ENCODE peak calls at places on chromosomes 2 and 18, in seven cellular contexts. R is type B pancreatic cell; N is thoracic aorta; T is astrocyte of the spinal cord; H is lower lobe of right lung; D is CD8-positive, alpha-beta T cell; U is NB4. L is an unnamed sample.

GRCh38 chr2:219664958-219665357 is 37.5 kb downstream of the SLC4A3 start:
- DNase-seq in U (no peak), T (no peak), R (no peak), N (no peak), D (no peak), H (no peak), L (no peak)

GRCh38 chr2:55732854-55733253 is 39.2 kb upstream of the PNPT1 start:
- DNase-seq in D (no peak), T (no peak), H (no peak), R (no peak), N (no peak), U (no peak), L (no peak)

GRCh38 chr2:201928363-201928762 is 105.3 kb upstream of the FZD7 start:
- DNase-seq in R (no peak), T (no peak), D (no peak), N (no peak), U (no peak), H (no peak), L (no peak)

GRCh38 chr2:234463626-234464290 is 33.1 kb downstream of the ARL4C start:
- DNase-seq in U (no peak), N (no peak), T (no peak), D (peak; percentile 58), H (no peak), R (no peak), L (no peak)

GRCh38 chr2:240111253-240111652 is 24.9 kb downstream of the COPS9 start:
- DNase-seq in H (no peak), D (no peak), T (no peak), U (no peak), N (no peak), R (no peak), L (no peak)

GRCh38 chr18:48342588-48342987 is 66.6 kb downstream of the ZBTB7C start:
- DNase-seq in T (no peak), U (no peak), H (no peak), N (no peak), D (no peak), R (no peak), L (no peak)

GRCh38 chr2:11697103-11697871 is 27.3 kb upstream of the NTSR2 start:
- DNase-seq in R (no peak), D (no peak), T (peak; percentile 75), U (peak; percentile 23), H (no peak), N (peak; percentile 71), L (peak; percentile 62)

GRCh38 chr2:106561803-106562202 is 74.6 kb downstream of the CD8B2 start:
- DNase-seq in T (no peak), R (no peak), N (no peak), H (no peak), D (no peak), U (no peak), L (no peak)

GRCh38 chr2:1823187-1824169 is 79.2 kb upstream of the PXDN start:
- DNase-seq in D (no peak), T (no peak), U (peak; percentile 14), H (no peak), R (no peak), N (no peak), L (peak; percentile 63)
- TF ChIP-seq CTCF in D (no peak), T (peak; percentile 7), U (no peak), H (no peak), R (peak; percentile 51), N (peak; percentile 45), L (peak; percentile 34)

GRCh38 chr2:117963446-117963845 is 50.4 kb downstream of the CCDC93 start:
- DNase-seq in T (no peak), R (no peak), H (no peak), U (no peak), D (no peak), N (no peak), L (no peak)

GRCh38 chr2:117972466-117973123 is 41.3 kb downstream of the CCDC93 start:
- DNase-seq in T (no peak), N (no peak), U (no peak), R (no peak), D (no peak), H (no peak), L (no peak)

GRCh38 chr2:117967981-117968723 is 45.7 kb downstream of the CCDC93 start:
- DNase-seq in U (no peak), T (no peak), D (no peak), R (no peak), N (no peak), H (no peak), L (no peak)

GRCh38 chr2:117973498-117974082 is 40.3 kb downstream of the CCDC93 start:
- DNase-seq in H (no peak), T (no peak), U (no peak), D (no peak), R (no peak), N (no peak), L (no peak)

DNA sequence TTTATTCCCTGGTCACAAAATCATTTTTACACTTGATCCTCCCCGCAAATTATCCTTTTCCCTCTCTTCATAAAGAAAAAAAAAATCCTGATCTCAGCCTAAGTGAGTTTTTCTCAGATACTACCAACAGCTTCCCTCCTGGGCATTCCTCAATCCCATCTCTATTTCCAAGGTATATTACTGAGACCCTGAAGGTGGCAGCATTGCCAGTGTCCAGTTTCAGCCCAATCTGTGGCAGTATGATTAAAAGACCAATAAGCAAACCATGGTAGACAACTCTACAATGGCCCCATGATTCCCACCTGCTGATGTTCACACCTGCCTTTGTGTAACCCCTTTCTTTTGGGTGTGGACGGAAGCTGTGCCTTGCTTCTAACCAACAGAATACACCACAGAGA is 45.1 kb downstream of the CCDC93 start:
- DNase-seq in T (no peak), U (no peak), N (no peak), H (no peak), R (no peak), D (no peak), L (no peak)
- TF ChIP-seq CTCF in T (no peak), U (no peak), N (no peak), H (no peak), R (no peak), D (no peak), L (no peak)

DNA sequence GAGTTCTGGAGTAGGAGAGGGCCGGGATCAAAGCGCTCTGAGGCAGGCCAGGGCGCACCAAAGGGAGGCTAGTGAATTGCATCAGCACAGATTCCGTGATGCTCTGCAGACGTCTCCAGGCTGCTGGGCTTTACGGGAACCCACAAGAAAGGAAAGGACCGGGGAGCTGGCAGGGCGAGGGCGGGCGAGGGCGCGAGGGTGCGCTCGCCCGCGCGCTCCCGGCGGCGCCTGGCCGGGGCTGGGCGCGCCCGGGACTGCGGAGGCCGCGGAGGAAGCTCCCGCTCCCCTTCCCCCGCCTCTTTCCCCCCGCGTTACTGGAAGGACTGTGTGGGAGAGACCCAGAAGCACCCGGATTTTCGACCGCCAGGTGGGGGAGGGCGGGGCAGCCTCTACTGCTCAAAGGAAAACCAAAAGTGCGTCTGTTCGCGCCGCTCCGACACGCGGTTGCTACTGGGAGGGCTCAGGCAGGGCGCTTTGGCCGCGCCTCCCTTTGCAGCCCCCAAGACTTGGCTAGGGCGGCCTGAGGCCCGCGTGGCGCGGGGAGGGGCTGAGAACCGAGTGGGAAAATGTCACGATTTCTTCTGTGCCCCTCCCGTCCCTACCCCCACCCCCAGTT is 2.3 kb upstream of the FOSL2 start:
- DNase-seq in N (peak; percentile 84), U (peak; percentile 88), T (peak; percentile 94), D (peak; percentile 67), R (peak; percentile 80), H (peak; percentile 92), L (peak; percentile 66)
- TF ChIP-seq CTCF in N (peak; percentile 28), U (no peak), T (no peak), D (peak; percentile 16), R (peak; percentile 26), H (no peak), L (no peak)

GRCh38 chr18:43794363-43794762 is 517.1 kb upstream of the SYT4 start:
- DNase-seq in H (no peak), D (no peak), T (no peak), N (no peak), U (no peak), R (no peak), L (no peak)

GRCh38 chr18:43793910-43794309 is 516.6 kb upstream of the SYT4 start:
- DNase-seq in H (no peak), U (no peak), R (no peak), T (no peak), D (no peak), N (no peak), L (no peak)

GRCh38 chr18:43785145-43785544 is 507.9 kb upstream of the SYT4 start:
- DNase-seq in T (no peak), U (no peak), H (no peak), N (no peak), R (no peak), D (no peak), L (no peak)

GRCh38 chr18:43786893-43787292 is 509.6 kb upstream of the SYT4 start:
- DNase-seq in T (no peak), D (no peak), H (no peak), U (no peak), R (no peak), N (no peak), L (no peak)

GRCh38 chr18:43789234-43790000 is 512.1 kb upstream of the SYT4 start:
- DNase-seq in R (no peak), T (peak; percentile 45), H (no peak), D (no peak), U (no peak), N (no peak), L (peak; percentile 10)
- TF ChIP-seq CTCF in R (peak; percentile 35), T (peak; percentile 46), H (peak; percentile 24), D (no peak), U (no peak), N (no peak), L (peak; percentile 9)

GRCh38 chr2:100629309-100629708 is 66.5 kb downstream of the PDCL3 start:
- DNase-seq in R (no peak), N (no peak), D (no peak), H (no peak), U (no peak), T (no peak), L (no peak)

GRCh38 chr2:100632759-100633158 is 70.0 kb downstream of the PDCL3 start:
- DNase-seq in T (no peak), H (no peak), N (no peak), U (no peak), R (no peak), D (no peak), L (no peak)

GRCh38 chr2:100628506-100628905 is 65.7 kb downstream of the PDCL3 start:
- DNase-seq in U (no peak), N (no peak), H (no peak), D (no peak), T (no peak), R (no peak), L (no peak)

GRCh38 chr2:100630473-100630977 is 67.7 kb downstream of the PDCL3 start:
- DNase-seq in N (no peak), R (no peak), U (no peak), T (no peak), H (no peak), D (no peak), L (no peak)

DNA sequence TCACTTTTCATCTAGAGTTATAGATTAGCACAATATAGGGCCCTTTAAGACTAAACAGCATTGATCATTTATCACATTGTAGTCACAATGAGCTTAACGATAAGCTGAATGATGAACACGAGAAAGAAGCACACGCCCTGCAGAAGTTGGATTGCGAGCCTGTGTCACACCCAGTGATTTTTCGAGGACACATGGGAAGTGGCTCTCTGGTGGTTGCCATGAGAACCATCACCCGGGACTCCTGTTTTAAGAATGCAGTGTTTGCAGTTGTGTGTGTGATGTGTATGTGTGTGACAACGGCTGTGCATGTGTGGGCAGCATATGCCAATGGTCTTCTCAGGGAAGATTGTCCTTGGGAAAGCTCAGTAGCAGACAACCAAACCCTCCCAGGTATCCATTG is 69.2 kb downstream of the PDCL3 start:
- DNase-seq in D (no peak), N (no peak), H (no peak), R (peak; percentile 18), T (no peak), U (no peak), L (no peak)
- TF ChIP-seq CTCF in D (no peak), N (no peak), H (no peak), R (no peak), T (no peak), U (no peak), L (no peak)